ENCODE peak calls at places on chromosomes 16 and 17, in seven cellular contexts. T is cardiac muscle cell; F is effector memory CD4-positive, alpha-beta T cell; A is K562; N is IMR-90; C is GM23248; Z is H9. M is an unnamed sample. For H3K4me1, the result is how much of the 10 kb centered on the place peaks cover.

GRCh38 chr16:22400899-22401298 is 26.5 kb upstream of the CDR2 start:
- DNase-seq in C (no peak), A (no peak), T (no peak), F (no peak), N (no peak), Z (no peak), M (no peak)

GRCh38 chr17:73747221-73748002 is 103.2 kb upstream of the SDK2 start:
- DNase-seq in N (no peak), F (no peak), A (no peak), C (no peak), Z (no peak), T (no peak), M (no peak)

GRCh38 chr17:18008496-18009268 is 30.3 kb downstream of the ATPAF2 start:
- DNase-seq in A (no peak), N (peak), C (peak), F (no peak), T (no peak), Z (no peak), M (no peak)

GRCh38 chr17:48726182-48726915 is 2.2 kb downstream of the HOXB13 start:
- DNase-seq in Z (no peak), C (no peak), A (no peak), N (no peak), F (no peak), T (no peak), M (no peak)

GRCh38 chr16:67210069-67210937 is 11.4 kb downstream of the ELMO3 start:
- DNase-seq in C (no peak), Z (peak), F (no peak), N (no peak), A (no peak), T (no peak), M (no peak)

GRCh38 chr17:57834146-57834741 is 15.6 kb downstream of the MRPS23 start:
- DNase-seq in N (no peak), F (no peak), A (no peak), C (peak), Z (peak), T (no peak), M (peak)

GRCh38 chr16:10485698-10486382 is 94.6 kb downstream of the EMP2 start:
- DNase-seq in Z (no peak), N (no peak), F (no peak), T (no peak), C (no peak), A (no peak), M (no peak)

GRCh38 chr17:77999413-78000173 is 41.1 kb downstream of the TNRC6C start:
- DNase-seq in F (no peak), N (peak), T (no peak), A (no peak), C (peak), Z (no peak), M (no peak)

GRCh38 chr16:2209258-2210008 is 1.2 kb downstream of the BRICD5 start:
- DNase-seq in C (no peak), F (no peak), N (no peak), Z (no peak), T (no peak), A (peak), M (no peak)

GRCh38 chr17:49746791-49747490 is 17.0 kb downstream of the FAM117A start:
- DNase-seq in T (no peak), F (no peak), N (no peak), Z (no peak), A (no peak), C (no peak), M (no peak)

GRCh38 chr16:88886311-88886914 is 20.0 kb upstream of the PABPN1L start:
- DNase-seq in Z (no peak), F (no peak), N (no peak), T (no peak), A (no peak), C (no peak), M (no peak)

GRCh38 chr17:59002848-59003247 is 103.8 kb downstream of the TRIM37 start:
- DNase-seq in T (no peak), A (no peak), Z (no peak), N (peak), C (peak), F (no peak), M (no peak)

GRCh38 chr16:4737545-4737944 is 3.2 kb downstream of the DNAAF8 start:
- DNase-seq in A (no peak), N (no peak), C (no peak), F (no peak), T (no peak), Z (no peak), M (no peak)

GRCh38 chr17:34095101-34095500 is 160.0 kb upstream of the CCL2 start:
- DNase-seq in N (no peak), Z (no peak), A (no peak), T (no peak), F (no peak), C (no peak), M (no peak)

GRCh38 chr17:60442271-60443201 is 20.2 kb downstream of the CHCT1 start:
- DNase-seq in N (peak), T (no peak), C (peak), Z (no peak), F (no peak), A (no peak), M (no peak)

GRCh38 chr16:71340406-71340805 is 18.1 kb upstream of the CALB2 start:
- DNase-seq in C (no peak), A (no peak), T (no peak), N (no peak), F (no peak), Z (no peak), M (no peak)

GRCh38 chr16:14455577-14455976 is 174.5 kb downstream of the PARN start:
- DNase-seq in F (no peak), A (peak), N (peak), T (peak), C (peak), Z (no peak), M (no peak)

GRCh38 chr17:17606416-17607000 is 15.0 kb upstream of the PEMT start:
- DNase-seq in F (no peak), T (peak), N (no peak), A (peak), Z (no peak), C (peak), M (no peak)

GRCh38 chr16:14378684-14379467 is 251.2 kb downstream of the PARN start:
- DNase-seq in Z (no peak), T (no peak), C (peak), N (peak), A (peak), F (no peak), M (no peak)

GRCh38 chr17:17691468-17692263 is 10.4 kb downstream of the RAI1 start:
- DNase-seq in F (no peak), A (no peak), C (no peak), N (no peak), Z (no peak), T (no peak), M (no peak)

GRCh38 chr16:72850863-72851262 is 197.1 kb downstream of the ZFHX3 start:
- DNase-seq in F (no peak), N (peak), T (no peak), A (no peak), C (peak), Z (no peak), M (no peak)

GRCh38 chr16:67200491-67200890 is 1.6 kb downstream of the ELMO3 start:
- DNase-seq in T (no peak), C (no peak), F (no peak), N (no peak), A (no peak), Z (no peak), M (no peak)

GRCh38 chr17:75288359-75288758 is 874 bp downstream of the SLC25A19 start:
- DNase-seq in T (no peak), A (no peak), Z (no peak), F (no peak), N (no peak), C (no peak), M (no peak)

GRCh38 chr16:89018605-89019158 is 41.7 kb upstream of the CBFA2T3 start:
- DNase-seq in N (no peak), A (no peak), Z (no peak), F (no peak), C (no peak), T (no peak), M (no peak)

GRCh38 chr17:49471089-49471683 is 23.9 kb upstream of the NGFR start:
- DNase-seq in F (no peak), A (no peak), N (no peak), Z (peak), C (peak), T (peak), M (peak)

GRCh38 chr17:48153711-48154642 is 46.4 kb downstream of the SNX11 start:
- DNase-seq in F (no peak), Z (peak), C (peak), A (peak), N (peak), T (peak), M (peak)

GRCh38 chr17:68513932-68514331 is 1.7 kb downstream of the PRKAR1A start:
- DNase-seq in C (no peak), N (no peak), T (no peak), Z (no peak), F (no peak), A (no peak), M (no peak)
- H3K4me1 ChIP-seq in C (under half), N (under half), T (under half), Z (under half), F (under half), A (under half), M (under half)

GRCh38 chr17:2405247-2405926 is 4.5 kb upstream of the MNT start:
- DNase-seq in N (peak), F (no peak), A (no peak), C (peak), T (no peak), Z (no peak), M (peak)
- H3K4me1 ChIP-seq in N (under half), F (under half), A (under half), C (half or more), T (under half), Z (under half), M (under half)

GRCh38 chr16:86765389-86766026 is 187.2 kb downstream of the FOXL1 start:
- DNase-seq in A (no peak), F (no peak), N (no peak), C (no peak), Z (no peak), T (no peak), M (no peak)
- H3K4me1 ChIP-seq in A (under half), F (under half), N (under half), C (under half), Z (under half), T (under half), M (under half)

GRCh38 chr16:81478876-81479496 is 34.4 kb downstream of the CMIP start:
- DNase-seq in N (no peak), A (no peak), T (no peak), C (no peak), Z (no peak), F (no peak), M (no peak)
- H3K4me1 ChIP-seq in N (under half), A (half or more), T (under half), C (under half), Z (under half), F (under half), M (under half)

M was measured in neural progenitor cell.